ENCODE peak calls at places on chromosomes 3 and 15, in eight cellular contexts. W is endodermal cell, P is mucosa of descending colon, B is body of pancreas, T is IMR-90, V is testis, U is GM23338, H is kidney. S is an unnamed sample.

GRCh38 chr3:185365281-185366211 is 2.6 kb downstream of the MAP3K13 start:
- DNase-seq in W (no peak), U (no peak), T (no peak), V (no peak), P (no peak), B (peak; percentile 67), H (no peak), S (no peak)

GRCh38 chr15:72222433-72222832 is 8.6 kb downstream of the PKM start:
- DNase-seq in V (peak; percentile 65), P (peak; percentile 39), W (no peak), B (no peak), H (peak; percentile 75), U (no peak), T (no peak), S (no peak)

GRCh38 chr3:176906046-176906905 is 291.0 kb downstream of the TBL1XR1 start:
- DNase-seq in T (peak; percentile 90), H (no peak), B (peak; percentile 25), W (no peak), V (peak; percentile 59), U (peak; percentile 24), P (no peak), S (peak; percentile 90)

GRCh38 chr3:169701457-169701856 is 37.9 kb upstream of the MECOM start:
- DNase-seq in H (no peak), T (no peak), W (no peak), V (no peak), U (no peak), B (no peak), P (no peak), S (no peak)

GRCh38 chr3:154690413-154690812 is 260.4 kb upstream of the GPR149 start:
- DNase-seq in P (no peak), V (no peak), W (no peak), H (no peak), T (no peak), B (no peak), U (no peak), S (no peak)

GRCh38 chr15:62845239-62846126 is 197.1 kb upstream of the TPM1 start:
- DNase-seq in B (no peak), H (no peak), T (peak; percentile 59), U (no peak), W (peak; percentile 52), V (no peak), P (no peak), S (no peak)

GRCh38 chr3:186790261-186790981 is 7.0 kb downstream of the EIF4A2 start:
- DNase-seq in U (peak; percentile 40), T (peak; percentile 61), P (no peak), W (peak; percentile 71), B (no peak), H (no peak), V (no peak), S (peak; percentile 64)

GRCh38 chr3:75042941-75043340 is 428.5 kb upstream of the CNTN3 start:
- DNase-seq in U (peak; percentile 62), P (no peak), H (no peak), V (no peak), W (peak; percentile 49), B (no peak), T (no peak), S (no peak)

GRCh38 chr3:15427981-15428380 is 583 bp downstream of the EAF1 start:
- DNase-seq in V (no peak), U (peak; percentile 45), W (no peak), P (peak; percentile 61), B (peak; percentile 17), T (no peak), H (no peak), S (no peak)

GRCh38 chr3:98977520-98977919 is 76.0 kb upstream of the DCBLD2 start:
- DNase-seq in P (no peak), H (no peak), W (no peak), U (no peak), T (peak; percentile 91), B (no peak), V (no peak), S (no peak)

GRCh38 chr15:72835289-72835890 is 51.8 kb upstream of the ADPGK start:
- DNase-seq in B (peak; percentile 20), P (no peak), V (peak; percentile 17), U (peak; percentile 77), H (no peak), W (peak; percentile 82), T (no peak), S (peak; percentile 27)

GRCh38 chr3:64631951-64632350 is 55.8 kb downstream of the ADAMTS9 start:
- DNase-seq in V (no peak), B (no peak), U (no peak), T (no peak), P (no peak), H (no peak), W (no peak), S (no peak)

GRCh38 chr3:72378287-72378686 is 470.0 kb downstream of the SHQ1 start:
- DNase-seq in V (no peak), W (no peak), P (no peak), U (no peak), T (no peak), H (no peak), B (no peak), S (no peak)

GRCh38 chr3:72375237-72376154 is 472.7 kb downstream of the SHQ1 start:
- DNase-seq in T (no peak), B (no peak), H (no peak), P (no peak), U (peak; percentile 31), V (no peak), W (no peak), S (no peak)

GRCh38 chr3:72379500-72380187 is 468.6 kb downstream of the SHQ1 start:
- DNase-seq in V (no peak), H (no peak), T (no peak), W (no peak), U (no peak), P (no peak), B (no peak), S (no peak)

GRCh38 chr3:72380193-72380592 is 468.1 kb downstream of the SHQ1 start:
- DNase-seq in U (no peak), B (no peak), T (peak; percentile 47), H (no peak), V (no peak), W (no peak), P (no peak), S (peak; percentile 50)

DNA sequence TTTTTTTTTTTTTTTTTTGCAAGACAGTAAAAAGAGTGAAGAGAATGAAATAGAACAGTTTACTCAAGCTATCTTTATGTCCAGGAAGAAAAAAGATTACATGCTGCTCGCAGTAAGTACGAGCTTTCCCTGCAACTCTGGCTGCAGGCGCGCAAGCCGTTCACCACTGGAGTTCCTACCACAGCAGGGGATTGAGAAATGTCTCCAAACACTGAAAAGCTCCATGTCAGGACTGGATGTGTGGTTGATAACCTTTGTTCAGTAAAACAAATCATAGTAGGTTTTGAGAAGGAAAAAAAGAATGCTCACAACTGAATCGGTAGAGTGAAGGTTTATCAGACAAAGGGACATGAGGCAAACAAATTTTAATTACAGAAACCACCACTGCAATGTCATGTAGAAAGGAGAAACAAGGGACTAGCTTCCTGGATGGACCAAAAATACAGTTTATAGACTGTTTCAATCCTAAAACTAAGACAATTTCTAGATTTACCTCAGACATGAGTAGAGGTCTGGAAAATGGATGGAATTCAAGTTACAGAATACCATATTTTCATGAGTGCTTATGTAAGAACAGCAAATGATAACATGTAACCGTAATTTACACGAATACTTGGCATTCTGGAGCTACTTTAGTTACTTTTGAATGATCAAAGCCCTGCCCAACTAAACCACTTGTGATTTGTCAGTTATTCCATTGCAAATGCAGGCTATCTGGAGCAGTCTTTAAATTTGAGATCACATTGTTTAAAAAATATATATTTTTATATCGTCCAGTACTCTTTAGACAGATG is 471.1 kb downstream of the SHQ1 start:
- DNase-seq in H (no peak), P (no peak), U (peak; percentile 59), B (no peak), V (no peak), W (no peak), T (no peak), S (no peak)
- H3K4me1 ChIP-seq in H (no peaks in the 10 kb centered on the region), P (peaks cover 24% of the 10 kb centered on the region), U (peaks cover 89% of the 10 kb centered on the region), B (peaks cover 11% of the 10 kb centered on the region), V (no peaks in the 10 kb centered on the region), W (peaks cover 2% of the 10 kb centered on the region), T (peaks cover 5% of the 10 kb centered on the region), S (peaks cover 33% of the 10 kb centered on the region)

GRCh38 chr3:54761661-54762060 is 166.2 kb downstream of the LRTM1 start:
- DNase-seq in T (no peak), W (no peak), U (no peak), P (no peak), V (no peak), H (no peak), B (no peak), S (no peak)
- TF ChIP-seq CTCF in T (no peak), W (no peak), U (no peak), P (no peak), V (no peak), H (no peak), B (no peak), S (no peak)

GRCh38 chr3:58047806-58048205 is 39.6 kb downstream of the FLNB start:
- DNase-seq in U (no peak), W (no peak), T (peak; percentile 92), H (no peak), P (no peak), V (no peak), B (no peak), S (no peak)
- H3K4me1 ChIP-seq in U (peaks cover 53% of the 10 kb centered on the region), W (peaks cover 37% of the 10 kb centered on the region), T (peaks cover 47% of the 10 kb centered on the region), H (peaks cover 36% of the 10 kb centered on the region), P (peaks cover 33% of the 10 kb centered on the region), V (peaks cover 32% of the 10 kb centered on the region), B (peaks cover 67% of the 10 kb centered on the region), S (peaks cover 29% of the 10 kb centered on the region)

GRCh38 chr3:132722165-132723023 is at the start of gene NPHP3:
- DNase-seq in V (peak; percentile 98), W (peak; percentile 100), B (peak; percentile 98), U (peak; percentile 95), T (peak; percentile 96), H (peak; percentile 100), P (peak; percentile 98), S (peak; percentile 99)
- TF ChIP-seq CTCF in V (no peak), W (peak; percentile 45), B (no peak), U (no peak), T (no peak), H (no peak), P (no peak), S (no peak)

DNA sequence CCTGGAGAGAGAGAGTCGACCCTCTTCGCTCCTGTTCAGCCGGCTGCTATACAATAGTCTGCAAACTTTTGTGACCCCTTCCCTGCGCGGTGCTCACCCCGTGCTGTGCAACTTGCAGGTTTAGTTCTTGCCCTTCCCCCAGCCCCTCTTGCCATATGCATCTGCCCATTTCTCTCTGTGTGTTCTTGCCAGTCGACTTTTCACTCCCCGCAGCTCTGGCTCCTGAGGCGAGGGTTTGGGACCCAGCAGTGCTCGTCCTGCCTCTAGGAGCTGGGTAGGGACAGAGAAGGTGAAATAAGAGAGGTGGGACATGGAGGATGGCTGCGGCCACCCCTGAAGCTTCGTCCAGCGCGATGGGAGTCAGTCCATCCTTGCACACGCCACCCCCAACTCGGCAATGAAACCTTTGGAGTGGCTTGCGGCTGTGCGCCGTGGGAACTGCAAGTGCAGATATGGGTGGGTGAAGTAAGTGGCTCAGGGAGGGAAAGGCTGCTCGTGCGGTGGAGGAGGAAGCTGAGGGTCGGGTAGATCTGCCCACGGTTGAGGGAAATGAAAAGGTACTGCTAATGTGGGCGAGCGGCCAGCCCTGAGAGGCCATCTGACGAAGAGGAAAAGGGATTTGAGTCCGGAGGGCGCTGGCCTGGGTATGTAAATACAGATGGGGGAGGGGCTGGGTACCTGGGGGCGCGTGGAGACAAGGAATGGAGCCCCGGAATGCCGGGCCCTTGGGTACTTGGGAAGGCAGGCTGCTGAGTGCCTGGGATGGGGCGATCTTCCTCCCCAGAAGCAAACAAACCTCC is 1.0 kb downstream of the LRRC3B start:
- DNase-seq in T (no peak), W (peak; percentile 63), P (no peak), H (peak; percentile 55), B (no peak), V (no peak), U (peak; percentile 85), S (peak; percentile 6)
- H3K4me1 ChIP-seq in T (no peaks in the 10 kb centered on the region), W (peaks cover 3% of the 10 kb centered on the region), P (no peaks in the 10 kb centered on the region), H (no peaks in the 10 kb centered on the region), B (peaks cover 14% of the 10 kb centered on the region), V (no peaks in the 10 kb centered on the region), U (peaks cover 30% of the 10 kb centered on the region), S (peaks cover 2% of the 10 kb centered on the region)